ENCODE peak calls at places on chromosomes 4 and X, in five cellular contexts. T is ascending aorta; J is prostate gland; V is CD8-positive, alpha-beta T cell; D is CD8-positive, alpha-beta memory T cell. R is an unnamed sample.

GRCh38 chr4:13921805-13922204 is 294.3 kb upstream of the BOD1L1 start:
- DNase-seq in T (no peak), J (no peak), V (no peak), D (no peak), R (no peak)

GRCh38 chr4:73821325-73821724 is 15.2 kb upstream of the CXCL6 start:
- DNase-seq in T (no peak), J (no peak), V (no peak), D (no peak), R (no peak)

GRCh38 chrX:39518451-39519212 is 579.1 kb downstream of the BCOR start:
- DNase-seq in T (peak; percentile 67), J (no peak), V (no peak), D (no peak), R (peak; percentile 65)

GRCh38 chrX:7169627-7170026 is 21.7 kb upstream of the PUDP start:
- DNase-seq in T (no peak), J (no peak), V (no peak), D (no peak), R (no peak)

GRCh38 chr4:168621806-168622589 is 125.1 kb downstream of the PALLD start:
- DNase-seq in T (no peak), J (no peak), V (no peak), D (no peak), R (no peak)

GRCh38 chr4:14434483-14434882 is 567.8 kb upstream of the CPEB2 start:
- DNase-seq in T (no peak), J (no peak), V (no peak), D (no peak), R (no peak)

GRCh38 chr4:15232725-15233597 is 194.9 kb upstream of the C1QTNF7 start:
- DNase-seq in T (no peak), J (no peak), V (no peak), D (peak; percentile 16), R (no peak)

GRCh38 chr4:153421980-153422379 is 44.2 kb upstream of the TMEM131L start:
- DNase-seq in T (no peak), J (no peak), V (no peak), D (no peak), R (no peak)

GRCh38 chrX:40108084-40108958 is 10.6 kb upstream of the BCOR start:
- DNase-seq in T (no peak), J (peak; percentile 12), V (no peak), D (no peak), R (peak; percentile 76)

GRCh38 chr4:185112104-185112503 is 31.0 kb upstream of the SLC25A4 start:
- DNase-seq in T (peak; percentile 84), J (no peak), V (no peak), D (no peak), R (no peak)

GRCh38 chrX:37380920-37381319 is 31.8 kb downstream of the PRRG1 start:
- DNase-seq in T (no peak), J (peak; percentile 6), V (no peak), D (no peak), R (no peak)

GRCh38 chrX:138723301-138723700 is 11.8 kb upstream of the FGF13 start:
- DNase-seq in T (no peak), J (no peak), V (no peak), D (no peak), R (no peak)
- H3K27me3 ChIP-seq in T (no peaks in the 10 kb centered on the region), J (no peaks in the 10 kb centered on the region), V (no peaks in the 10 kb centered on the region), D (no peaks in the 10 kb centered on the region), R (no peaks in the 10 kb centered on the region)

GRCh38 chr4:6530301-6530700 is 44.7 kb upstream of the MAN2B2 start:
- DNase-seq in T (no peak), J (no peak), V (no peak), D (no peak), R (no peak)

GRCh38 chr4:6530964-6531363 is 44.0 kb upstream of the MAN2B2 start:
- DNase-seq in T (no peak), J (no peak), V (no peak), D (no peak), R (no peak)

GRCh38 chr4:6527259-6527658 is 47.7 kb upstream of the MAN2B2 start:
- DNase-seq in T (no peak), J (no peak), V (no peak), D (no peak), R (no peak)

GRCh38 chr4:6527683-6528595 is 47.0 kb upstream of the MAN2B2 start:
- DNase-seq in T (no peak), J (no peak), V (no peak), D (no peak), R (no peak)

DNA sequence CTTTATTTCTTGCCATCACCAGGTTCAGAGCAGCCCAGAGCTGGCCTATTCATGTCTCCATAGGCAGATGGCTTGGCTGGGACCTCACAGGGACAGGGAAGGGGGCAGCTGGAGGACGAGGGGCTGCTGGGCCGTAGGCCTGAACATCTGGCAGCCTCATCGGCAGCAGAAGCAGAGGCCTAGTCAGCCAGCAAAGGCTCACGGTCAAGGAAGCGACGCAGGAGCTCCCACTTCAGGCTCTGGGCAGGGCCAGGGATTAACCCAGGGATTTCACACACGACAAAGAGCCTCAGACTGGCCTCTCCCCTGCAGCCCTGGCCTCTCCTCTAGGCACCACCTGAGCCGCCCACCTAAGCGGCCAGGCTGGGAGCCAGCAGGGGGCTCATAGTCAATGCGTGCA is 46.0 kb upstream of the MAN2B2 start:
- DNase-seq in T (no peak), J (no peak), V (no peak), D (no peak), R (peak; percentile 39)
- H3K27me3 ChIP-seq in T (no peaks in the 10 kb centered on the region), J (no peaks in the 10 kb centered on the region), V (no peaks in the 10 kb centered on the region), D (no peaks in the 10 kb centered on the region), R (no peaks in the 10 kb centered on the region)

GRCh38 chr4:144968606-144969005 is 129.4 kb downstream of the ANAPC10 start:
- DNase-seq in T (no peak), J (no peak), V (no peak), D (no peak), R (no peak)

GRCh38 chr4:144970597-144970996 is 127.4 kb downstream of the ANAPC10 start:
- DNase-seq in T (no peak), J (no peak), V (no peak), D (no peak), R (no peak)

GRCh38 chr4:144975718-144976117 is 122.3 kb downstream of the ANAPC10 start:
- DNase-seq in T (no peak), J (no peak), V (no peak), D (no peak), R (no peak)

GRCh38 chr4:144967161-144967560 is 130.8 kb downstream of the ANAPC10 start:
- DNase-seq in T (no peak), J (no peak), V (no peak), D (no peak), R (no peak)

DNA sequence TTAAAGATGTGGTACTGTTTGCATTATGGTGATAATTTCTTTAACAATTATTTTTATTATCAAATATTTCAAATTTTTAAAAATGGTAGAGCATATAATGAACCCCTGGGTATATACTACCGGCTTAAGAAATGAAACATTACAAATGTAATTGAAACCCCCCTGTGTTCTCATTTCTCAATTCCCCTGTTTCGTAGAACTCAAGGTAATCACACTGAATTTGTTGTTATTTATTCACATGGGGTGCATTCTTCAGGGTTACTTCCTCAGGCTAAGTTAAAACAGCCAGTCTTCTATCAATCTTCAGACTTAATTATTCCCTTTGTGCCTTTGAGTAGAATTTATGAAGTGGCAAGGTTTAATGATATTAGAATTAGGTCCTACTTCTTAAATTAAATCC is 128.2 kb downstream of the ANAPC10 start:
- DNase-seq in T (no peak), J (no peak), V (no peak), D (no peak), R (no peak)
- H3K27me3 ChIP-seq in T (no peaks in the 10 kb centered on the region), J (no peaks in the 10 kb centered on the region), V (no peaks in the 10 kb centered on the region), D (no peaks in the 10 kb centered on the region), R (no peaks in the 10 kb centered on the region)

DNA sequence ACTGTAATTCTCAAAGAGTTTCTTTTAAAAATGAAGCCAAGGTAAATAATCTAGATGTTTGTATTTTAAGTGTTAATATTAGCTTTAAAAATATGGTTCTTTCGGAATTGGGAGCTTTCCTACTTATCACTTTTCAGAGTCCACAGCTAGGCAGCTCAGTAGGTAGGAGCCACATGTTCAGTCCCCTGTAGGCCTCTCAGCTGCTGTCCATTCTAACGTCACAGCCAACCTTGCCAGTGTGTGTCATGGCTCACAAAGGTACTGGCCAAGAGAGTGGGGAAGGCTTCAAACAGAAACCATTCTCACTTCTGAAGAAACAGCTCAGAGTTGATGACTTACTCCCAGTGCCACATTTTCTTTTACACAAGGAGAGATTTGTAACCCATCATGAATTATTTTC is 50.0 kb upstream of the BRS3 start:
- DNase-seq in T (no peak), J (no peak), V (no peak), D (no peak), R (no peak)
- H3K27me3 ChIP-seq in T (no peaks in the 10 kb centered on the region), J (no peaks in the 10 kb centered on the region), V (no peaks in the 10 kb centered on the region), D (no peaks in the 10 kb centered on the region), R (no peaks in the 10 kb centered on the region)

DNA sequence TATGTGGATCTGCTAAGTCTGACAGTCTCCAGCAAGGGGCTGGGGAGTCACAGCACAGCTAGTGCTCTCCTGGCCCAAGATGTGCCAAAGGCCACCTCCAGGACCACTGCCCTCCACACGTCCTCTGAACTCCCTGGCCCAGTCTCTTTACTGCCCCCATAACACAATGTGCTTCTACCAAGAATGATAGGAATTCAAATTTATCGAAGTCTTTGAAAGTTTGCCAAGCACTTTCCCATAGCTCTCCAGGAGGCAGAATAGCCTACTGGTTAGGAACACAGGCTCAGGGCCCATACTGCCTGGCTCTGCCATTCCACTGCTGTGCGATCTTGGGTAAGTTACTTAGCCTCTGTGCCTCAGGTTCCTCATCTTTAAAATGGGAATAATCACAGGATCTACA is 86.7 kb downstream of the NHSL2 start:
- DNase-seq in T (no peak), J (no peak), V (no peak), D (no peak), R (no peak)
- H3K27me3 ChIP-seq in T (no peaks in the 10 kb centered on the region), J (no peaks in the 10 kb centered on the region), V (no peaks in the 10 kb centered on the region), D (no peaks in the 10 kb centered on the region), R (no peaks in the 10 kb centered on the region)